ENCODE peak calls at places on chromosomes 11 and 22, in nine cellular contexts. V, W, P, M, N, E, F, Y and R are unnamed samples.

GRCh38 chr11:106400949-106401545 is 323.6 kb downstream of the AASDHPPT start:
- DNase-seq in P (no peak), N (no peak), E (no peak), M (no peak), V (no peak), F (no peak), W (no peak), Y (no peak), R (no peak)

GRCh38 chr11:67584205-67584880 is 731 bp downstream of the GSTP1 start:
- DNase-seq in P (no peak), V (peak; percentile 83), F (peak; percentile 86), M (no peak), W (no peak), N (no peak), E (no peak), Y (peak; percentile 83), R (peak; percentile 29)

GRCh38 chr22:48647051-48647450 is 1180.6 kb downstream of the BRD1 start:
- DNase-seq in M (no peak), W (no peak), F (no peak), V (no peak), N (no peak), E (no peak), P (no peak), Y (no peak), R (no peak)

GRCh38 chr22:45470871-45471270 is 31.8 kb upstream of the FBLN1 start:
- DNase-seq in F (no peak), N (no peak), M (no peak), V (no peak), W (no peak), E (no peak), P (no peak), Y (no peak), R (no peak)

GRCh38 chr11:76524919-76525318 is 80.1 kb downstream of the EMSY start:
- DNase-seq in P (no peak), W (no peak), E (no peak), V (peak; percentile 57), Y (peak; percentile 71), M (peak; percentile 28), N (peak; percentile 50), F (no peak), R (no peak)

GRCh38 chr11:12188548-12189317 is 78.3 kb downstream of the MICAL2 start:
- DNase-seq in E (no peak), N (no peak), Y (no peak), V (no peak), M (no peak), F (no peak), P (no peak), W (no peak), R (no peak)

GRCh38 chr11:8807544-8808225 is 103.3 kb upstream of the AKIP1 start:
- DNase-seq in N (peak; percentile 68), M (peak; percentile 54), W (no peak), Y (peak; percentile 69), E (no peak), P (no peak), F (peak; percentile 76), V (peak; percentile 76), R (peak; percentile 77)

GRCh38 chr11:47360341-47360740 is 7.8 kb upstream of the MYBPC3 start:
- DNase-seq in W (no peak), M (no peak), P (no peak), E (no peak), F (no peak), N (no peak), V (no peak), Y (no peak), R (no peak)

GRCh38 chr11:65087216-65087615 is 3.2 kb downstream of the ZFPL1 start:
- DNase-seq in M (no peak), E (no peak), Y (no peak), P (no peak), W (no peak), N (no peak), V (no peak), F (no peak), R (no peak)

DNA sequence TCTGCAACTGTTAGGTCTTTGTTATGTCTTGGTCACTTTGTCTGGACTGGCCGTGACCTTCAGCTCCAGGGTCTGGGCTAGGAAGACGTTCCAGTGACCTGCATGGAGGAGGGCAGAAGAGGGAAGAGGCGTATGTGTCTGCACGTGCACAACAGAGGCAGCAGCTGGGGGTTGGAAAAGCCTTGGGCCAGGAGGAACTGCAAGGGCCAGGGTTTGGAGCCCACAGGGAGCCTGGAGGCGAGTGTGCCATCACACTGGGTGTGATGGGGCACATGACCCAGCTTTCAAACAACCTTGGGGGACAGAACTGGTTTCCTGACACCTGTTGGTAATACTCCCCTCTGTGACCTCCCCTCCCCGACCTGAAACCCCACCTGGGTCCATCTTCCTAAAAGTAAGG is 34.7 kb downstream of the CHRDL2 start:
- DNase-seq in Y (no peak), V (no peak), P (no peak), W (no peak), E (no peak), M (no peak), N (no peak), F (peak; percentile 51), R (no peak)
- H3K4me3 ChIP-seq in Y (no peak overlapping the region), V (no peak overlapping the region), P (no peak overlapping the region), W (no peak overlapping the region), E (no peak overlapping the region), M (no peak overlapping the region), N (no peak overlapping the region), F (no peak overlapping the region), R (no peak overlapping the region)

GRCh38 chr11:63672156-63672463 is 934 bp upstream of the ATL3 start:
- DNase-seq in F (no peak), N (no peak), Y (no peak), E (no peak), M (no peak), V (no peak), W (no peak), P (no peak), R (no peak)
- H3K4me3 ChIP-seq in F (peak overlapping the region; percentile 84), N (no peak overlapping the region), Y (no peak overlapping the region), E (no peak overlapping the region), M (no peak overlapping the region), V (no peak overlapping the region), W (no peak overlapping the region), P (no peak overlapping the region), R (no peak overlapping the region)

DNA sequence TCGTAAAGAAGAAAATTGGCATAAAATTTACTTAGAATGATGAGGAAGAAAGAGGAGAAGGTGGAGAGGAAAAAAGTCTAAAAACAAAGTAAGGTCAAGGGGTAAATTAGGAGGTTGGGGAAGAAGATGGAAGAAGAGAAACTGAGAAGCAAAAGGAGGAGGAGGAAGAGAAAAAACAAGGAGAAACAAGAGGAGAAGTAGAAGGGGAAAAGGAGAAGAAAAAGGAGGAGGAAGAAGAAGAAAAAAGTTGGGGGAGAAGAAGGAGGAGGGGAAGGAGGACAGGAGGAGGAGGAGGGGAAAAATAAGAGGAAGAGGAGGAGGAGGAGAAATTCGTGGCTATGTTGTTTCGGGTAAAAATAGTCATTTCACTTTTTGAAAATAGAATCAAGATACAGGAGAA is 42.4 kb downstream of the IL10RA start:
- DNase-seq in P (no peak), M (no peak), N (no peak), Y (no peak), E (no peak), W (no peak), V (no peak), F (no peak), R (no peak)
- H3K4me3 ChIP-seq in P (no peak overlapping the region), M (no peak overlapping the region), N (no peak overlapping the region), Y (no peak overlapping the region), E (no peak overlapping the region), W (no peak overlapping the region), V (no peak overlapping the region), F (no peak overlapping the region), R (no peak overlapping the region)

DNA sequence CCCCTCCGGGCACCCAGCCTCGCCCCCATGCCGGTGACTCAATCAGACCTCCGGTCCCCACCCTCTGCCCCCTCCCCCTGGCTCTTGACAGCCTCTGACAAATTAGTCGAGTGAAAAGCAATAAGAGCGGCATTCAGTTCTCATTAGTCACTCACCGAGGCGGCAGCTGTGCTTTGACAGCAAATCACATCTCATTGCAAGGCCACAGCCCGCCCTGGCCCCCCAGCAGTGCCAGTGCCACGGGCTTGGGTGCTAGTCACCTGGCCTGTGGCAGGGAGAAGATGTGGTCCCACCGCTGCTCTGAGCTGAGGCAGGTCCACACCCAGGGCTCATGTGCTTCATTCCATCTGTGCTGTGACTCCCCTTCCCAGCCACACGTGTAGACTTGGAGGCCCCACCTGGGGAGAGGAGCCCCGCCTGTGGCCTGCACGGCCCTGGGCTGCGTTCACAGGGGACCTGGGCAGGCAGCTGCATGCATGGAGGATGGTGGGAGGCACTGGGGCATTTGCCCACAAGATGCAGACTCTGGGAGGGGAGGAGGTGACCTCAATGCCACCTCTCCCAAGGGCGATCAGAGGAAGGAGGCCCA is 7.4 kb upstream of the TH start:
- DNase-seq in V (no peak), F (no peak), Y (peak; percentile 82), E (no peak), M (peak; percentile 29), N (no peak), P (no peak), W (no peak), R (peak; percentile 46)
- H3K4me3 ChIP-seq in V (no peak overlapping the region), F (no peak overlapping the region), Y (no peak overlapping the region), E (no peak overlapping the region), M (no peak overlapping the region), N (no peak overlapping the region), P (no peak overlapping the region), W (no peak overlapping the region), R (no peak overlapping the region)

GRCh38 chr22:21862386-21863242 is 4.8 kb downstream of the MAPK1 start:
- DNase-seq in E (no peak), V (no peak), P (no peak), F (no peak), Y (no peak), W (no peak), N (no peak), M (no peak), R (no peak)

GRCh38 chr22:21861856-21862255 is 5.6 kb downstream of the MAPK1 start:
- DNase-seq in W (no peak), Y (peak; percentile 32), F (no peak), E (no peak), V (no peak), P (no peak), M (no peak), N (no peak), R (no peak)

GRCh38 chr22:21866821-21867527 is 471 bp downstream of the MAPK1 start:
- DNase-seq in E (no peak), P (no peak), Y (no peak), W (peak; percentile 31), F (no peak), M (no peak), N (no peak), V (peak; percentile 34), R (no peak)

GRCh38 chr22:21867528-21868266 is at the start of gene MAPK1:
- DNase-seq in M (peak; percentile 49), F (peak; percentile 95), E (peak; percentile 58), Y (peak; percentile 83), V (peak; percentile 95), N (peak; percentile 31), W (peak; percentile 92), P (no peak), R (peak; percentile 42)

DNA sequence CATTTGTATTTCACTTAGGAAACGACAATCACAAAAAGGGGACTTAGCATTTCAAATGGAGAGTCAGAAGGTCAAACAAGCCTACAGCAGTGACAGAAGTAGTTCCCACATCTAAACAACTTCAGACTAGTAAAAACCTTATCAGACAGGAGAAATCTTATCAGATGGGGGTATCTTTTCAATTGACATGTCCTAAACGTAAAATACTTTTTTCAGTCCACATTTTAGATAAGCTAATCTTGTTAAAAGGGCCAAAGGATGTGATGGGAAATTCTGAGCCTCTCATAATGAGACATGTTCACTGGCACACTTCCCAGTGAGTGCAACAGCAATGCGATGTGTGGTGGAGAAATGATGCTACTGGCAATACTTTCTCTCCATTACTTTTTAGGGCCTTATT is 2.4 kb downstream of the MAPK1 start:
- DNase-seq in P (peak; percentile 53), Y (peak; percentile 78), M (peak; percentile 74), W (no peak), E (no peak), F (peak; percentile 59), V (peak; percentile 34), N (peak; percentile 39), R (peak; percentile 59)
- H3K4me3 ChIP-seq in P (peak overlapping the region; percentile 26), Y (no peak overlapping the region), M (no peak overlapping the region), W (peak overlapping the region; percentile 95), E (no peak overlapping the region), F (peak overlapping the region; percentile 95), V (no peak overlapping the region), N (no peak overlapping the region), R (no peak overlapping the region)